ENCODE peak calls at places on chromosomes 13 and 19, in six cellular contexts. G is GM10248, P is stomach, X is dorsolateral prefrontal cortex, K is thyroid gland, M is upper lobe of right lung. E is an unnamed sample.

GRCh38 chr13:28313579-28313978 is 175.2 kb downstream of the PAN3 start:
- DNase-seq in G (peak), P (no peak), X (no peak), K (no peak), M (no peak), E (no peak)

GRCh38 chr13:35699181-35699580 is 222.7 kb upstream of the MAB21L1 start:
- DNase-seq in G (no peak), P (no peak), X (no peak), K (no peak), M (no peak), E (no peak)

GRCh38 chr13:74090397-74090796 is 43.8 kb downstream of the KLF12 start:
- DNase-seq in G (no peak), P (no peak), X (no peak), K (no peak), M (no peak), E (no peak)

GRCh38 chr19:12035220-12036172 is at the start of gene ZNF433:
- DNase-seq in G (peak), P (peak), X (peak), K (peak), M (peak), E (peak)

GRCh38 chr13:106534844-106535551 is 464 bp downstream of the EFNB2 start:
- DNase-seq in G (peak), P (peak), X (no peak), K (peak), M (peak), E (no peak)

GRCh38 chr19:23395041-23395721 is at the start of gene ZNF91:
- DNase-seq in G (peak), P (peak), X (peak), K (peak), M (peak), E (peak)

GRCh38 chr13:30247406-30247805 is 59.9 kb downstream of the KATNAL1 start:
- DNase-seq in G (no peak), P (no peak), X (no peak), K (no peak), M (no peak), E (no peak)

GRCh38 chr13:30422056-30422914 is at the start of gene UBE2L5:
- DNase-seq in G (peak), P (peak), X (peak), K (peak), M (peak), E (no peak)

GRCh38 chr13:98978280-98978679 is 416 bp upstream of the DOCK9 start:
- DNase-seq in G (no peak), P (no peak), X (no peak), K (no peak), M (no peak), E (no peak)

GRCh38 chr19:39951686-39952085 is 17.3 kb upstream of the FCGBP start:
- DNase-seq in G (no peak), P (peak), X (no peak), K (no peak), M (no peak), E (no peak)

GRCh38 chr19:10553087-10553667 is 9.5 kb downstream of the ATG4D start:
- DNase-seq in G (no peak), P (no peak), X (no peak), K (no peak), M (no peak), E (no peak)

GRCh38 chr19:5141278-5141925 is 172.5 kb downstream of the KDM4B start:
- DNase-seq in G (no peak), P (no peak), X (no peak), K (no peak), M (no peak), E (no peak)

GRCh38 chr19:34269968-34270621 is 15.7 kb downstream of the GARRE1 start:
- DNase-seq in G (peak), P (peak), X (no peak), K (peak), M (peak), E (no peak)

GRCh38 chr19:16462757-16463250 is 9.0 kb downstream of the EPS15L1 start:
- DNase-seq in G (no peak), P (peak), X (no peak), K (peak), M (no peak), E (no peak)

GRCh38 chr19:10424011-10424637 is 3.8 kb downstream of the PDE4A start:
- DNase-seq in G (peak), P (peak), X (peak), K (peak), M (peak), E (peak)

GRCh38 chr19:43501661-43502418 is 2.7 kb downstream of the PHLDB3 start:
- DNase-seq in G (no peak), P (no peak), X (no peak), K (no peak), M (no peak), E (no peak)

GRCh38 chr19:39499082-39499642 is 415 bp downstream of the DLL3 start:
- DNase-seq in G (no peak), P (no peak), X (no peak), K (no peak), M (no peak), E (no peak)

GRCh38 chr13:98981596-98982195 is 3.8 kb upstream of the DOCK9 start:
- DNase-seq in G (no peak), P (no peak), X (no peak), K (no peak), M (no peak), E (no peak)

GRCh38 chr13:94160875-94161274 is 318.6 kb downstream of the DCT start:
- DNase-seq in G (no peak), P (no peak), X (no peak), K (no peak), M (no peak), E (no peak)

GRCh38 chr13:100110269-100110668 is 21.4 kb downstream of the PCCA start:
- DNase-seq in G (no peak), P (no peak), X (no peak), K (no peak), M (no peak), E (no peak)

GRCh38 chr13:71866173-71867091 is 572 bp downstream of the DACH1 start:
- DNase-seq in G (peak), P (peak), X (peak), K (peak), M (peak), E (no peak)

GRCh38 chr13:113996081-113996911 is 22.4 kb upstream of the C13orf46 start:
- DNase-seq in G (no peak), P (no peak), X (no peak), K (no peak), M (no peak), E (no peak)

GRCh38 chr19:33678796-33679195 is 57.0 kb downstream of the CHST8 start:
- DNase-seq in G (no peak), P (no peak), X (peak), K (no peak), M (peak), E (no peak)

GRCh38 chr19:4583961-4584669 is 24.6 kb upstream of the SEMA6B start:
- DNase-seq in G (no peak), P (no peak), X (peak), K (no peak), M (no peak), E (no peak)

GRCh38 chr13:22082030-22082429 is 411.2 kb downstream of the FGF9 start:
- DNase-seq in G (no peak), P (no peak), X (no peak), K (no peak), M (no peak), E (no peak)

GRCh38 chr13:20182231-20182846 is 10.4 kb downstream of the GJB2 start:
- DNase-seq in G (peak), P (peak), X (no peak), K (peak), M (no peak), E (peak)

GRCh38 chr13:45830121-45830520 is 21.4 kb downstream of the SIAH3 start:
- DNase-seq in G (no peak), P (no peak), X (no peak), K (no peak), M (no peak), E (no peak)

GRCh38 chr13:67416047-67416925 is 186.2 kb upstream of the PCDH9 start:
- DNase-seq in G (peak), P (peak), X (no peak), K (no peak), M (peak), E (peak)

DNA sequence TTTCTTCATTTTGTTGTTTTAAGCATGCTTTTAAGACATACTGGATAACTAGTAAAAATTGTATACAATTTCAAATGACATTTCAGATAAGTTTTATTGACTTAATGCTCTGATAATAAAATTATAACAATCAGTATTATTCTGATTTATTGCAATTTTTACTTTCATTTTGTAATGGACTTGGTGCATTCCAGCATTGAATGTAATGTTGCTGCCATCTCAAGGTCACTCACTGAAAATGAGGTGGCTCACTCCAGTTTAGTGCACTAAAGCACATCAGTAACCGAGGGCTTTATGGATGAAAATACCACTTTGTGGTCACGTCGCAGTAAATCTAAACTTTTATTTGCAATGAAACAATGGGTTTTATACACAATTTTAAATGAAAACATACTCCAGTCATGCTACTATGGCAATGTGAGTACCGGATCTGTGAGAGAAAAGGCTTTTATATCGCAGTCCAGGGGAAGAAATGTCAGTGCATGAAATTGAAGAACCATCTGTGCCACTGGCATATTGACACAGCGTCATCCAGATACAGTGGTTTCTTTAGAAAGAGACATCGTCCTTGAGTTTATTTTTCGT is 20.7 kb upstream of the ZNF507 start:
- DNase-seq in G (no peak), P (no peak), X (no peak), K (no peak), M (no peak), E (no peak)
- TF ChIP-seq CTCF in G (no peak), P (no peak), X (peak), K (no peak), M (no peak), E (no peak)

GRCh38 chr13:102800145-102801041 is 1.5 kb downstream of the BIVM start:
- DNase-seq in G (peak), P (peak), X (peak), K (peak), M (peak), E (peak)
- TF ChIP-seq CTCF in G (peak), P (peak), X (peak), K (peak), M (peak), E (peak)

GRCh38 chr19:35977446-35978222 is 17.4 kb upstream of the SDHAF1 start:
- DNase-seq in G (no peak), P (no peak), X (no peak), K (no peak), M (no peak), E (peak)
- TF ChIP-seq CTCF in G (peak), P (no peak), X (no peak), K (no peak), M (no peak), E (peak)

GRCh38 chr19:54294539-54294938 is 13.6 kb upstream of the LILRB2 start:
- DNase-seq in G (no peak), P (no peak), X (no peak), K (no peak), M (no peak), E (no peak)

GRCh38 chr19:54299126-54299498 is 13.9 kb downstream of the LILRA5 start:
- DNase-seq in G (no peak), P (no peak), X (no peak), K (no peak), M (no peak), E (no peak)

GRCh38 chr19:54299515-54299914 is 13.5 kb downstream of the LILRA5 start:
- DNase-seq in G (no peak), P (no peak), X (no peak), K (no peak), M (no peak), E (no peak)

GRCh38 chr19:54298357-54299125 is 14.4 kb downstream of the LILRA5 start:
- DNase-seq in G (no peak), P (no peak), X (no peak), K (no peak), M (no peak), E (no peak)

DNA sequence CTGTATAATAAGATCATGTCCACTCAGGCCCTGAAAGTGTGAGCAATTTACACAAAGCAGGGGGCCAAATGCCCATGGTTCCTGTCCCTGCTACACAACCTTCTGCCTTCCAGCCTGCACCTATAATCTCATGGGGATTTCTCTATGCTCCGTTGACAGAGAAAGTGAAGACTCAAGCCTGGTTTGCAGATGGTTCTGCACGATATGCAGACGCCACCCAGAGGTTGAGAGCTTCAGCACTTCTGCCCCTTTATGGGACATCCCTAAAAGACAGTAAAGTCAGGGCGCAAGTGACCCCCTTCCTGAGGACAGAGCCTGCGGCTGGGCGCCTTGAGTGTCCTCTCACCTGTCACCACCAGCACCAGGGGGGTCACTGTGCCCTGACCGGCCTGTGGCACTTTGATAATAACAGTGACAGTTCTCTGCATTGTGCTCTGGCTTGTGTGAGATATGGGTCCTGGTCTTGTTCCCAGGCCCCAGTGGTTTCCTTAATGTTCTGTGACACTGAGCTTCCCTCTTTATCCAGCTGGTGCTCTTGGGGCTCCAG is 15.1 kb downstream of the LILRA5 start:
- DNase-seq in G (no peak), P (no peak), X (no peak), K (no peak), M (no peak), E (no peak)
- TF ChIP-seq CTCF in G (no peak), P (no peak), X (no peak), K (no peak), M (no peak), E (no peak)

GRCh38 chr19:49534632-49535385 is 7.0 kb downstream of the RCN3 start:
- DNase-seq in G (no peak), P (no peak), X (no peak), K (no peak), M (no peak), E (no peak)
- TF ChIP-seq CTCF in G (no peak), P (no peak), X (no peak), K (no peak), M (no peak), E (no peak)

GRCh38 chr19:45677351-45678230 is 9.6 kb downstream of the GIPR start:
- DNase-seq in G (peak), P (peak), X (peak), K (peak), M (peak), E (no peak)
- TF ChIP-seq CTCF in G (no peak), P (no peak), X (no peak), K (no peak), M (no peak), E (no peak)

GRCh38 chr13:79548886-79549285 is 67.9 kb downstream of the NDFIP2 start:
- DNase-seq in G (no peak), P (no peak), X (no peak), K (no peak), M (no peak), E (no peak)
- TF ChIP-seq CTCF in G (no peak), P (no peak), X (peak), K (no peak), M (peak), E (peak)

GRCh38 chr19:1416014-1416841 is 8.8 kb downstream of the DAZAP1 start:
- DNase-seq in G (no peak), P (no peak), X (no peak), K (peak), M (no peak), E (no peak)
- TF ChIP-seq CTCF in G (no peak), P (no peak), X (no peak), K (no peak), M (no peak), E (no peak)

E was measured in D721Med.